ENCODE peak calls at places on chromosome 9, in eight cellular contexts. D is psoas muscle, Z is GM23248, H is PC-3, C is fibroblast of lung, V is IMR-90, K is transverse colon, U is right cardiac atrium. Y is an unnamed sample.

GRCh38 chr9:79976501-79977444 is 405.0 kb downstream of the TLE4 start:
- DNase-seq in D (peak; percentile 71), Z (no peak), H (no peak), C (no peak), V (no peak), K (no peak), U (no peak), Y (no peak)

GRCh38 chr9:137366445-137366810 is 56.5 kb downstream of the EXD3 start:
- DNase-seq in D (no peak), Z (no peak), H (no peak), C (no peak), V (no peak), K (no peak), U (no peak), Y (no peak)

GRCh38 chr9:116238751-116239340 is 85.3 kb downstream of the PAPPA start:
- DNase-seq in D (no peak), Z (peak; percentile 12), H (no peak), C (peak; percentile 50), V (peak; percentile 63), K (no peak), U (no peak), Y (no peak)

GRCh38 chr9:129866373-129867137 is 31.3 kb downstream of the USP20 start:
- DNase-seq in D (peak; percentile 44), Z (no peak), H (no peak), C (no peak), V (no peak), K (no peak), U (no peak), Y (peak; percentile 34)

GRCh38 chr9:36136894-36137391 is 410 bp downstream of the GLIPR2 start:
- DNase-seq in D (no peak), Z (peak; percentile 47), H (no peak), C (peak; percentile 11), V (no peak), K (no peak), U (peak; percentile 41), Y (no peak)

GRCh38 chr9:69188975-69189374 is 14.9 kb downstream of the TJP2 start:
- DNase-seq in D (no peak), Z (no peak), H (no peak), C (no peak), V (no peak), K (no peak), U (no peak), Y (no peak)

GRCh38 chr9:118522093-118523028 is 818.2 kb downstream of the TLR4 start:
- DNase-seq in D (no peak), Z (peak; percentile 78), H (no peak), C (peak; percentile 55), V (no peak), K (peak; percentile 13), U (peak; percentile 32), Y (no peak)

GRCh38 chr9:35341585-35341984 is 148.3 kb upstream of the RUSC2 start:
- DNase-seq in D (peak; percentile 88), Z (peak; percentile 89), H (no peak), C (peak; percentile 80), V (peak; percentile 85), K (no peak), U (peak; percentile 75), Y (no peak)

GRCh38 chr9:107425110-107426025 is 64.2 kb downstream of the KLF4 start:
- DNase-seq in D (peak; percentile 91), Z (peak; percentile 81), H (peak; percentile 58), C (peak; percentile 41), V (peak; percentile 19), K (peak; percentile 68), U (peak; percentile 90), Y (no peak)

GRCh38 chr9:135108801-135109500 is 21.5 kb downstream of the OLFM1 start:
- DNase-seq in D (peak; percentile 28), Z (no peak), H (no peak), C (no peak), V (no peak), K (no peak), U (no peak), Y (no peak)

GRCh38 chr9:33223696-33224095 is 16.3 kb upstream of the SPINK4 start:
- DNase-seq in D (no peak), Z (peak; percentile 36), H (peak; percentile 25), C (no peak), V (no peak), K (no peak), U (no peak), Y (no peak)

GRCh38 chr9:114291064-114291474 is 31.8 kb upstream of the ORM1 start:
- DNase-seq in D (peak; percentile 84), Z (peak; percentile 65), H (peak; percentile 75), C (peak; percentile 48), V (peak; percentile 67), K (peak; percentile 75), U (peak; percentile 66), Y (peak; percentile 25)

GRCh38 chr9:94259077-94259847 is at the start of gene ZNF169:
- DNase-seq in D (peak; percentile 95), Z (peak; percentile 97), H (peak; percentile 85), C (peak; percentile 85), V (peak; percentile 82), K (peak; percentile 94), U (peak; percentile 93), Y (peak; percentile 70)

GRCh38 chr9:130938652-130939404 is at the start of gene FIBCD1:
- DNase-seq in D (no peak), Z (peak; percentile 71), H (peak; percentile 40), C (peak; percentile 47), V (peak; percentile 34), K (peak; percentile 66), U (no peak), Y (no peak)

GRCh38 chr9:8917978-8918739 is 1118.6 kb upstream of the DMAC1 start:
- DNase-seq in D (no peak), Z (no peak), H (no peak), C (no peak), V (no peak), K (no peak), U (no peak), Y (no peak)

GRCh38 chr9:16369427-16369826 is 501.0 kb downstream of the BNC2 start:
- DNase-seq in D (no peak), Z (no peak), H (no peak), C (no peak), V (no peak), K (no peak), U (no peak), Y (no peak)

GRCh38 chr9:32456564-32456963 is 69.4 kb downstream of the RIGI start:
- DNase-seq in D (no peak), Z (no peak), H (no peak), C (peak; percentile 56), V (no peak), K (no peak), U (no peak), Y (no peak)

GRCh38 chr9:18707489-18708210 is 233.7 kb downstream of the ADAMTSL1 start:
- DNase-seq in D (no peak), Z (peak; percentile 17), H (no peak), C (no peak), V (no peak), K (no peak), U (no peak), Y (no peak)

GRCh38 chr9:89436963-89437625 is 60.8 kb downstream of the SEMA4D start:
- DNase-seq in D (no peak), Z (no peak), H (no peak), C (no peak), V (no peak), K (peak; percentile 81), U (no peak), Y (peak; percentile 51)
- H3K4me1 ChIP-seq in D (peaks cover 52% of the 10 kb centered on the region), Z (no peaks in the 10 kb centered on the region), H (peaks cover 13% of the 10 kb centered on the region), C (no peaks in the 10 kb centered on the region), V (peaks cover 7% of the 10 kb centered on the region), K (peaks cover 52% of the 10 kb centered on the region), U (peaks cover 4% of the 10 kb centered on the region), Y (peaks cover 72% of the 10 kb centered on the region)

GRCh38 chr9:132044176-132044880 is 35.3 kb downstream of the MED27 start:
- DNase-seq in D (no peak), Z (no peak), H (no peak), C (no peak), V (peak; percentile 21), K (no peak), U (no peak), Y (no peak)
- H3K27ac ChIP-seq in D (no peak overlapping the region), Z (no peak overlapping the region), H (no peak overlapping the region), C (peak overlapping the region; percentile 31), V (peak overlapping the region; percentile 71), K (no peak overlapping the region), U (no peak overlapping the region), Y (no peak overlapping the region)

GRCh38 chr9:127955294-127956015 is 17.8 kb upstream of the DPM2 start:
- DNase-seq in D (peak; percentile 94), Z (peak; percentile 65), H (peak; percentile 95), C (peak; percentile 41), V (peak; percentile 43), K (peak; percentile 93), U (peak; percentile 41), Y (peak; percentile 70)
- H3K4me3 ChIP-seq in D (peak overlapping the region; percentile 20), Z (no peak overlapping the region), H (peak overlapping the region; percentile 44), C (no peak overlapping the region), V (no peak overlapping the region), K (no peak overlapping the region), U (no peak overlapping the region), Y (peak overlapping the region; percentile 11)

GRCh38 chr9:14249527-14249926 is 64.4 kb downstream of the NFIB start:
- DNase-seq in D (no peak), Z (no peak), H (no peak), C (no peak), V (no peak), K (no peak), U (no peak), Y (no peak)
- H3K4me1 ChIP-seq in D (peaks cover 27% of the 10 kb centered on the region), Z (peaks cover 40% of the 10 kb centered on the region), H (peaks cover 40% of the 10 kb centered on the region), C (peaks cover 14% of the 10 kb centered on the region), V (peaks cover 6% of the 10 kb centered on the region), K (peaks cover 14% of the 10 kb centered on the region), U (peaks cover 11% of the 10 kb centered on the region), Y (no peaks in the 10 kb centered on the region)

GRCh38 chr9:110093417-110093816 is 114.5 kb downstream of the C9orf152 start:
- DNase-seq in D (no peak), Z (no peak), H (no peak), C (no peak), V (no peak), K (no peak), U (no peak), Y (no peak)

GRCh38 chr9:110093871-110094270 is 114.1 kb downstream of the C9orf152 start:
- DNase-seq in D (no peak), Z (no peak), H (no peak), C (no peak), V (no peak), K (no peak), U (no peak), Y (no peak)

GRCh38 chr9:110095776-110096175 is 112.2 kb downstream of the C9orf152 start:
- DNase-seq in D (no peak), Z (peak; percentile 84), H (no peak), C (peak; percentile 62), V (peak; percentile 70), K (no peak), U (no peak), Y (no peak)

GRCh38 chr9:110092792-110093191 is 115.2 kb downstream of the C9orf152 start:
- DNase-seq in D (no peak), Z (no peak), H (no peak), C (no peak), V (no peak), K (no peak), U (no peak), Y (no peak)

DNA sequence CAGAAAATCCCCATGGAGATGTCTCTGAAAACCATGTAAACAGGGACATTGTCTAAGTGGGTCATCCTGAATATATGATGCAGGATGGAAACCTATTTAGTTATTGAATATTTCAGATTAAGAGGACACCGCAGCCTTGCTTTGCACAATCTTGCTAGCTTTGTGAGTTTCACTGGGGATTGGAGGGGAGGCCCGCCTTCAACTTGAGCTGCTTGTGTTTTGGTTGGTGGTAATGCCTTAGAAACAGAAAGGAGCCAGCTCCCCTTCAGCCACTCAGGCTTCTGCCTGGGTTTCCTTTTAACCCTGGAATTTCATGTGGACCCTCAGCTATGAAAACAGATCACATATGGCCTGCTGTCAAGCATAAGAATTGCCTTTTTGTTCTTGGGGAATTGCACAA is 112.7 kb downstream of the C9orf152 start:
- DNase-seq in D (no peak), Z (no peak), H (no peak), C (peak; percentile 73), V (peak; percentile 71), K (no peak), U (no peak), Y (no peak)
- H3K27ac ChIP-seq in D (no peak overlapping the region), Z (peak overlapping the region; percentile 50), H (no peak overlapping the region), C (peak overlapping the region; percentile 42), V (peak overlapping the region; percentile 51), K (peak overlapping the region; percentile 5), U (peak overlapping the region; percentile 0), Y (no peak overlapping the region)